ENCODE peak calls at places on chromosomes 7 and 10, in five cellular contexts. O, D, S, X and J are unnamed samples.

GRCh38 chr10:106251573-106251972 is 912.9 kb downstream of the SORCS1 start:
- DNase-seq in O (no peak), D (no peak), S (no peak), X (no peak), J (no peak)

GRCh38 chr10:3911713-3912442 is 126.9 kb upstream of the KLF6 start:
- DNase-seq in O (no peak), D (no peak), S (no peak), X (no peak), J (no peak)

GRCh38 chr7:116953372-116953726 is at the start of gene ST7:
- DNase-seq in O (peak), D (peak), S (no peak), X (peak), J (peak)

GRCh38 chr10:63206576-63206975 is 73.4 kb downstream of the NRBF2 start:
- DNase-seq in O (no peak), D (no peak), S (no peak), X (no peak), J (no peak)

GRCh38 chr10:5812283-5813090 is 747 bp downstream of the GDI2 start:
- DNase-seq in O (peak), D (peak), S (no peak), X (peak), J (peak)

GRCh38 chr7:94357076-94357475 is 37.6 kb upstream of the COL1A2 start:
- DNase-seq in O (no peak), D (no peak), S (no peak), X (no peak), J (no peak)

GRCh38 chr10:101143354-101143648 is 12.2 kb downstream of the TLX1 start:
- DNase-seq in O (no peak), D (no peak), S (no peak), X (no peak), J (no peak)

GRCh38 chr7:106823631-106824030 is 41.5 kb upstream of the PIK3CG start:
- DNase-seq in O (peak), D (no peak), S (no peak), X (no peak), J (no peak)

GRCh38 chr10:46273506-46274477 is 13.0 kb upstream of the ANTXRL start:
- DNase-seq in O (peak), D (no peak), S (no peak), X (peak), J (peak)

GRCh38 chr7:137933270-137934017 is 68.4 kb downstream of the CREB3L2 start:
- DNase-seq in O (no peak), D (peak), S (no peak), X (no peak), J (peak)

GRCh38 chr10:88088441-88089340 is 225.3 kb downstream of the PTEN start:
- DNase-seq in O (no peak), D (no peak), S (no peak), X (no peak), J (no peak)

GRCh38 chr10:102342958-102343357 is 52.5 kb upstream of the NFKB2 start:
- DNase-seq in O (no peak), D (no peak), S (no peak), X (no peak), J (no peak)

GRCh38 chr7:44373418-44373740 is 48.0 kb upstream of the CAMK2B start:
- DNase-seq in O (no peak), D (no peak), S (no peak), X (no peak), J (no peak)
- TF ChIP-seq POLR2A in O (no peak), D (no peak), S (no peak), X (no peak), J (no peak)

GRCh38 chr10:86135191-86135590 is 231.4 kb downstream of the GRID1 start:
- DNase-seq in O (no peak), D (no peak), S (no peak), X (no peak), J (no peak)
- TF ChIP-seq POLR2A in O (no peak), D (no peak), S (no peak), X (no peak), J (no peak)

GRCh38 chr10:50350366-50350765 is 99.0 kb upstream of the ASAH2 start:
- DNase-seq in O (no peak), D (no peak), S (no peak), X (no peak), J (no peak)

GRCh38 chr10:50347394-50347802 is 96.1 kb upstream of the ASAH2 start:
- DNase-seq in O (no peak), D (no peak), S (peak), X (no peak), J (no peak)

GRCh38 chr10:50349554-50349953 is 98.2 kb upstream of the ASAH2 start:
- DNase-seq in O (no peak), D (no peak), S (no peak), X (no peak), J (no peak)

GRCh38 chr10:50346947-50347346 is 95.6 kb upstream of the ASAH2 start:
- DNase-seq in O (no peak), D (no peak), S (no peak), X (no peak), J (no peak)

GRCh38 chr10:50351483-50352146 is 100.3 kb upstream of the ASAH2 start:
- DNase-seq in O (no peak), D (no peak), S (no peak), X (no peak), J (no peak)
- TF ChIP-seq POLR2A in O (no peak), D (no peak), S (no peak), X (no peak), J (no peak)

GRCh38 chr7:23680417-23681405 is 712 bp downstream of the FAM221A start:
- DNase-seq in O (no peak), D (peak), S (no peak), X (peak), J (peak)
- TF ChIP-seq POLR2A in O (no peak), D (no peak), S (no peak), X (no peak), J (no peak)

GRCh38 chr7:149003018-149003417 is 25.3 kb downstream of the PDIA4 start:
- DNase-seq in O (no peak), D (no peak), S (no peak), X (no peak), J (no peak)
- TF ChIP-seq POLR2A in O (no peak), D (no peak), S (no peak), X (no peak), J (no peak)

GRCh38 chr10:95183451-95184230 is 10.4 kb upstream of the ACSM6 start:
- DNase-seq in O (peak), D (peak), S (peak), X (peak), J (peak)
- TF ChIP-seq POLR2A in O (peak), D (no peak), S (peak), X (no peak), J (peak)